ENCODE peak calls at places on chromosomes 5 and 9, in eight cellular contexts. One of them, this sample, is unnamed.

GRCh38 chr5:130502702-130503101 is 598.4 kb downstream of the CHSY3 start:
- DNase-seq in NCI-H748 treated with DMSO at 0.1 percent for 48 hours: no peak
- DNase-seq in Right ventricle myocardium superior: no peak
- DNase-seq in H4: no peak
- DNase-seq in activated CD4-positive, alpha-beta T cell treated with anti-CD3 and anti-CD28 coated beads for 36 hours: no peak
- DNase-seq in activated gamma-delta T cell: no peak
- DNase-seq in PC-3: no peak
- DNase-seq in amniotic stem cell: no peak
- DNase-seq in this sample: no peak

GRCh38 chr5:25056846-25057245 is 412.1 kb upstream of the CDH10 start:
- DNase-seq in NCI-H748 treated with DMSO at 0.1 percent for 48 hours: peak; percentile 75
- DNase-seq in Right ventricle myocardium superior: no peak
- DNase-seq in H4: peak; percentile 52
- DNase-seq in activated CD4-positive, alpha-beta T cell treated with anti-CD3 and anti-CD28 coated beads for 36 hours: no peak
- DNase-seq in activated gamma-delta T cell: no peak
- DNase-seq in PC-3: peak; percentile 58
- DNase-seq in amniotic stem cell: no peak
- DNase-seq in this sample: no peak

GRCh38 chr5:132258102-132259060 is 885 bp downstream of the PDLIM4 start:
- DNase-seq in NCI-H748 treated with DMSO at 0.1 percent for 48 hours: no peak
- DNase-seq in Right ventricle myocardium superior: peak; percentile 47
- DNase-seq in H4: no peak
- DNase-seq in activated CD4-positive, alpha-beta T cell treated with anti-CD3 and anti-CD28 coated beads for 36 hours: peak; percentile 4
- DNase-seq in activated gamma-delta T cell: no peak
- DNase-seq in PC-3: peak; percentile 14
- DNase-seq in amniotic stem cell: no peak
- DNase-seq in this sample: peak; percentile 57

GRCh38 chr5:142740474-142740873 is 29.7 kb upstream of the ARHGAP26 start:
- DNase-seq in NCI-H748 treated with DMSO at 0.1 percent for 48 hours: no peak
- DNase-seq in Right ventricle myocardium superior: no peak
- DNase-seq in H4: no peak
- DNase-seq in activated CD4-positive, alpha-beta T cell treated with anti-CD3 and anti-CD28 coated beads for 36 hours: no peak
- DNase-seq in activated gamma-delta T cell: no peak
- DNase-seq in PC-3: peak; percentile 85
- DNase-seq in amniotic stem cell: no peak
- DNase-seq in this sample: no peak

GRCh38 chr5:138543730-138544104 is 681 bp upstream of the ETF1 start:
- DNase-seq in NCI-H748 treated with DMSO at 0.1 percent for 48 hours: no peak
- DNase-seq in Right ventricle myocardium superior: no peak
- DNase-seq in H4: no peak
- DNase-seq in activated CD4-positive, alpha-beta T cell treated with anti-CD3 and anti-CD28 coated beads for 36 hours: no peak
- DNase-seq in activated gamma-delta T cell: no peak
- DNase-seq in PC-3: no peak
- DNase-seq in amniotic stem cell: no peak
- DNase-seq in this sample: peak; percentile 76

GRCh38 chr9:125617087-125617486 is 89.9 kb downstream of the MAPKAP1 start:
- DNase-seq in NCI-H748 treated with DMSO at 0.1 percent for 48 hours: no peak
- DNase-seq in Right ventricle myocardium superior: no peak
- DNase-seq in H4: no peak
- DNase-seq in activated CD4-positive, alpha-beta T cell treated with anti-CD3 and anti-CD28 coated beads for 36 hours: no peak
- DNase-seq in activated gamma-delta T cell: no peak
- DNase-seq in PC-3: no peak
- DNase-seq in amniotic stem cell: no peak
- DNase-seq in this sample: no peak

GRCh38 chr9:134561427-134562145 is 80.0 kb upstream of the COL5A1 start:
- DNase-seq in NCI-H748 treated with DMSO at 0.1 percent for 48 hours: no peak
- DNase-seq in Right ventricle myocardium superior: peak; percentile 7
- DNase-seq in H4: no peak
- DNase-seq in activated CD4-positive, alpha-beta T cell treated with anti-CD3 and anti-CD28 coated beads for 36 hours: no peak
- DNase-seq in activated gamma-delta T cell: no peak
- DNase-seq in PC-3: no peak
- DNase-seq in amniotic stem cell: no peak
- DNase-seq in this sample: no peak

GRCh38 chr5:133147411-133147810 is 95.6 kb downstream of the HSPA4 start:
- DNase-seq in NCI-H748 treated with DMSO at 0.1 percent for 48 hours: no peak
- DNase-seq in Right ventricle myocardium superior: no peak
- DNase-seq in H4: no peak
- DNase-seq in activated CD4-positive, alpha-beta T cell treated with anti-CD3 and anti-CD28 coated beads for 36 hours: peak; percentile 16
- DNase-seq in activated gamma-delta T cell: no peak
- DNase-seq in PC-3: no peak
- DNase-seq in amniotic stem cell: no peak
- DNase-seq in this sample: no peak

GRCh38 chr5:175830586-175831300 is 40.6 kb upstream of the CPLX2 start:
- DNase-seq in NCI-H748 treated with DMSO at 0.1 percent for 48 hours: no peak
- DNase-seq in Right ventricle myocardium superior: no peak
- DNase-seq in H4: no peak
- DNase-seq in activated CD4-positive, alpha-beta T cell treated with anti-CD3 and anti-CD28 coated beads for 36 hours: no peak
- DNase-seq in activated gamma-delta T cell: no peak
- DNase-seq in PC-3: no peak
- DNase-seq in amniotic stem cell: no peak
- DNase-seq in this sample: no peak

GRCh38 chr5:178208540-178209227 is 4.4 kb downstream of the HNRNPAB start:
- DNase-seq in NCI-H748 treated with DMSO at 0.1 percent for 48 hours: no peak
- DNase-seq in Right ventricle myocardium superior: no peak
- DNase-seq in H4: no peak
- DNase-seq in activated CD4-positive, alpha-beta T cell treated with anti-CD3 and anti-CD28 coated beads for 36 hours: no peak
- DNase-seq in activated gamma-delta T cell: no peak
- DNase-seq in PC-3: no peak
- DNase-seq in amniotic stem cell: no peak
- DNase-seq in this sample: no peak

GRCh38 chr5:17090839-17091238 is 126.6 kb upstream of the BASP1 start:
- DNase-seq in NCI-H748 treated with DMSO at 0.1 percent for 48 hours: no peak
- DNase-seq in Right ventricle myocardium superior: no peak
- DNase-seq in H4: no peak
- DNase-seq in activated CD4-positive, alpha-beta T cell treated with anti-CD3 and anti-CD28 coated beads for 36 hours: no peak
- DNase-seq in activated gamma-delta T cell: no peak
- DNase-seq in PC-3: no peak
- DNase-seq in amniotic stem cell: no peak
- DNase-seq in this sample: no peak

GRCh38 chr5:6832272-6832671 is 119.0 kb downstream of the TENT4A start:
- DNase-seq in NCI-H748 treated with DMSO at 0.1 percent for 48 hours: no peak
- DNase-seq in Right ventricle myocardium superior: no peak
- DNase-seq in H4: no peak
- DNase-seq in activated CD4-positive, alpha-beta T cell treated with anti-CD3 and anti-CD28 coated beads for 36 hours: no peak
- DNase-seq in activated gamma-delta T cell: no peak
- DNase-seq in PC-3: no peak
- DNase-seq in amniotic stem cell: no peak
- DNase-seq in this sample: no peak

GRCh38 chr5:7015586-7016256 is 302.5 kb downstream of the TENT4A start:
- DNase-seq in NCI-H748 treated with DMSO at 0.1 percent for 48 hours: no peak
- DNase-seq in Right ventricle myocardium superior: no peak
- DNase-seq in H4: no peak
- DNase-seq in activated CD4-positive, alpha-beta T cell treated with anti-CD3 and anti-CD28 coated beads for 36 hours: no peak
- DNase-seq in activated gamma-delta T cell: no peak
- DNase-seq in PC-3: peak; percentile 47
- DNase-seq in amniotic stem cell: no peak
- DNase-seq in this sample: no peak

GRCh38 chr5:36459191-36460135 is 146.9 kb upstream of the SLC1A3 start:
- DNase-seq in NCI-H748 treated with DMSO at 0.1 percent for 48 hours: no peak
- DNase-seq in Right ventricle myocardium superior: no peak
- DNase-seq in H4: no peak
- DNase-seq in activated CD4-positive, alpha-beta T cell treated with anti-CD3 and anti-CD28 coated beads for 36 hours: no peak
- DNase-seq in activated gamma-delta T cell: no peak
- DNase-seq in PC-3: peak; percentile 83
- DNase-seq in amniotic stem cell: no peak
- DNase-seq in this sample: no peak

GRCh38 chr5:150217874-150218692 is 28.2 kb downstream of the SLC6A7 start:
- DNase-seq in NCI-H748 treated with DMSO at 0.1 percent for 48 hours: peak; percentile 63
- DNase-seq in Right ventricle myocardium superior: peak; percentile 85
- DNase-seq in H4: peak; percentile 78
- DNase-seq in activated CD4-positive, alpha-beta T cell treated with anti-CD3 and anti-CD28 coated beads for 36 hours: peak; percentile 89
- DNase-seq in activated gamma-delta T cell: no peak
- DNase-seq in PC-3: peak; percentile 93
- DNase-seq in amniotic stem cell: no peak
- DNase-seq in this sample: peak; percentile 89

This sample was measured in AG08395.